ENCODE peak calls at places on chromosomes 11 and 22, in five cellular contexts. One of them, this sample, is unnamed.

GRCh38 chr11:78810489-78811090 is 235.9 kb upstream of the NARS2 start:
- DNase-seq in iPS-NIHi11: no peak
- DNase-seq in stimulated activated CD4-positive, alpha-beta T cell treated with anti-CD3 and anti-CD28 coated beads, TNF-alpha, amount 100 ng/mL, for 24 hours: no peak
- DNase-seq in stimulated activated CD8-positive, alpha-beta memory T cell treated with anti-CD3 and anti-CD28 coated beads, Interleukin-7, amount 100 ng/mL, for 24 hours: no peak
- DNase-seq in AG09309: no peak
- DNase-seq in this sample: peak; percentile 22

GRCh38 chr11:82636620-82637019 is 97.0 kb downstream of the FAM181B start:
- DNase-seq in AG09309: no peak
- DNase-seq in stimulated activated CD8-positive, alpha-beta memory T cell treated with anti-CD3 and anti-CD28 coated beads, Interleukin-7, amount 100 ng/mL, for 24 hours: no peak
- DNase-seq in iPS-NIHi11: no peak
- DNase-seq in stimulated activated CD4-positive, alpha-beta T cell treated with anti-CD3 and anti-CD28 coated beads, TNF-alpha, amount 100 ng/mL, for 24 hours: no peak
- DNase-seq in this sample: no peak

GRCh38 chr11:86416494-86416893 is 41.8 kb downstream of the CCDC81 start:
- DNase-seq in stimulated activated CD4-positive, alpha-beta T cell treated with anti-CD3 and anti-CD28 coated beads, TNF-alpha, amount 100 ng/mL, for 24 hours: no peak
- DNase-seq in iPS-NIHi11: no peak
- DNase-seq in AG09309: no peak
- DNase-seq in stimulated activated CD8-positive, alpha-beta memory T cell treated with anti-CD3 and anti-CD28 coated beads, Interleukin-7, amount 100 ng/mL, for 24 hours: no peak
- DNase-seq in this sample: no peak

GRCh38 chr11:46338636-46338987 is 8.7 kb upstream of the DGKZ start:
- DNase-seq in AG09309: no peak
- DNase-seq in stimulated activated CD4-positive, alpha-beta T cell treated with anti-CD3 and anti-CD28 coated beads, TNF-alpha, amount 100 ng/mL, for 24 hours: no peak
- DNase-seq in stimulated activated CD8-positive, alpha-beta memory T cell treated with anti-CD3 and anti-CD28 coated beads, Interleukin-7, amount 100 ng/mL, for 24 hours: no peak
- DNase-seq in iPS-NIHi11: no peak
- DNase-seq in this sample: no peak

GRCh38 chr22:27720860-27721259 is 80.7 kb downstream of the MN1 start:
- DNase-seq in stimulated activated CD4-positive, alpha-beta T cell treated with anti-CD3 and anti-CD28 coated beads, TNF-alpha, amount 100 ng/mL, for 24 hours: no peak
- DNase-seq in AG09309: no peak
- DNase-seq in stimulated activated CD8-positive, alpha-beta memory T cell treated with anti-CD3 and anti-CD28 coated beads, Interleukin-7, amount 100 ng/mL, for 24 hours: no peak
- DNase-seq in iPS-NIHi11: no peak
- DNase-seq in this sample: no peak

GRCh38 chr11:59263225-59263894 is 50.6 kb upstream of the MPEG1 start:
- DNase-seq in stimulated activated CD8-positive, alpha-beta memory T cell treated with anti-CD3 and anti-CD28 coated beads, Interleukin-7, amount 100 ng/mL, for 24 hours: no peak
- DNase-seq in stimulated activated CD4-positive, alpha-beta T cell treated with anti-CD3 and anti-CD28 coated beads, TNF-alpha, amount 100 ng/mL, for 24 hours: no peak
- DNase-seq in iPS-NIHi11: peak; percentile 29
- DNase-seq in AG09309: no peak
- DNase-seq in this sample: peak; percentile 7

GRCh38 chr11:64545605-64546004 is 45.4 kb upstream of the SLC22A12 start:
- DNase-seq in stimulated activated CD8-positive, alpha-beta memory T cell treated with anti-CD3 and anti-CD28 coated beads, Interleukin-7, amount 100 ng/mL, for 24 hours: no peak
- DNase-seq in iPS-NIHi11: no peak
- DNase-seq in stimulated activated CD4-positive, alpha-beta T cell treated with anti-CD3 and anti-CD28 coated beads, TNF-alpha, amount 100 ng/mL, for 24 hours: no peak
- DNase-seq in AG09309: peak; percentile 23
- DNase-seq in this sample: no peak

GRCh38 chr11:10529279-10529678 is 11.7 kb downstream of the RNF141 start:
- DNase-seq in stimulated activated CD4-positive, alpha-beta T cell treated with anti-CD3 and anti-CD28 coated beads, TNF-alpha, amount 100 ng/mL, for 24 hours: no peak
- DNase-seq in iPS-NIHi11: no peak
- DNase-seq in AG09309: no peak
- DNase-seq in stimulated activated CD8-positive, alpha-beta memory T cell treated with anti-CD3 and anti-CD28 coated beads, Interleukin-7, amount 100 ng/mL, for 24 hours: no peak
- DNase-seq in this sample: no peak

GRCh38 chr11:72226701-72227100 is 2.1 kb downstream of the INPPL1 start:
- DNase-seq in AG09309: no peak
- DNase-seq in iPS-NIHi11: no peak
- DNase-seq in stimulated activated CD4-positive, alpha-beta T cell treated with anti-CD3 and anti-CD28 coated beads, TNF-alpha, amount 100 ng/mL, for 24 hours: no peak
- DNase-seq in stimulated activated CD8-positive, alpha-beta memory T cell treated with anti-CD3 and anti-CD28 coated beads, Interleukin-7, amount 100 ng/mL, for 24 hours: no peak
- DNase-seq in this sample: no peak